ENCODE peak calls at places on chromosomes 3 and 15, in seven cellular contexts. L is A549; E is CD8-positive, alpha-beta T cell; W is psoas muscle; Y is heart left ventricle; H is right lobe of liver; U is HepG2. O is an unnamed sample. For H3K4me1, the result is how much of the 10 kb centered on the place peaks cover.

GRCh38 chr3:53238881-53239280 is 16.9 kb downstream of the TKT start:
- DNase-seq in E (no peak), W (no peak), Y (no peak), H (no peak), U (no peak), L (peak), O (no peak)

GRCh38 chr3:174377684-174378083 is 481.4 kb upstream of the NAALADL2 start:
- DNase-seq in W (no peak), Y (no peak), U (no peak), L (no peak), H (no peak), E (no peak), O (no peak)

GRCh38 chr3:126113733-126114132 is 29.8 kb upstream of the SLC41A3 start:
- DNase-seq in E (no peak), U (no peak), H (peak), L (peak), W (no peak), Y (no peak), O (no peak)

GRCh38 chr3:20405731-20406130 is 219.7 kb upstream of the SGO1 start:
- DNase-seq in U (no peak), E (no peak), H (no peak), L (no peak), Y (no peak), W (no peak), O (no peak)

GRCh38 chr3:112605285-112605684 is 35.7 kb downstream of the CCDC80 start:
- DNase-seq in E (no peak), L (peak), W (no peak), Y (no peak), H (no peak), U (no peak), O (no peak)

GRCh38 chr3:13891492-13892073 is 11.7 kb upstream of the WNT7A start:
- DNase-seq in L (no peak), W (no peak), U (no peak), E (no peak), H (no peak), Y (no peak), O (no peak)

GRCh38 chr15:81224232-81224631 is 27.6 kb downstream of the IL16 start:
- DNase-seq in W (peak), L (no peak), Y (peak), U (no peak), H (no peak), E (no peak), O (no peak)

GRCh38 chr3:155352900-155353490 is 59.5 kb upstream of the STRIT1 start:
- DNase-seq in U (peak), W (no peak), H (no peak), L (peak), E (no peak), Y (no peak), O (no peak)

GRCh38 chr15:76448755-76449154 is 112.2 kb downstream of the ISL2 start:
- DNase-seq in E (no peak), W (no peak), L (no peak), H (no peak), U (no peak), Y (no peak), O (no peak)

GRCh38 chr15:25800761-25801515 is 62.2 kb downstream of the ATP10A start:
- DNase-seq in E (no peak), W (no peak), L (no peak), U (no peak), Y (no peak), H (no peak), O (no peak)

GRCh38 chr3:99562138-99562537 is 76.3 kb upstream of the COL8A1 start:
- DNase-seq in L (no peak), U (no peak), E (no peak), W (no peak), Y (no peak), H (no peak), O (no peak)

GRCh38 chr15:85296615-85297402 is 83.6 kb upstream of the AKAP13 start:
- DNase-seq in H (no peak), W (no peak), U (peak), Y (peak), L (peak), E (peak), O (no peak)

GRCh38 chr3:172856766-172857742 is 106.5 kb downstream of the ECT2 start:
- DNase-seq in H (no peak), W (no peak), U (peak), E (no peak), Y (peak), L (no peak), O (peak)

GRCh38 chr3:38039101-38039898 is at the start of gene DLEC1:
- DNase-seq in U (no peak), Y (peak), L (no peak), E (peak), W (peak), H (peak), O (peak)

GRCh38 chr3:195468391-195468776 is 25.6 kb upstream of the ACAP2 start:
- DNase-seq in L (no peak), H (no peak), W (no peak), U (no peak), Y (no peak), E (peak), O (no peak)

GRCh38 chr3:49803464-49804140 is 541 bp downstream of the INKA1 start:
- DNase-seq in Y (no peak), U (no peak), H (peak), E (peak), L (no peak), W (no peak), O (no peak)

GRCh38 chr3:78745847-78746246 is 1022.0 kb downstream of the ROBO1 start:
- DNase-seq in L (no peak), U (no peak), E (no peak), H (no peak), W (no peak), Y (no peak), O (no peak)

GRCh38 chr3:12822725-12823373 is 18.5 kb downstream of the RPL32 start:
- DNase-seq in Y (no peak), U (peak), L (peak), W (no peak), E (no peak), H (no peak), O (no peak)

GRCh38 chr15:89143503-89144162 is 55.4 kb downstream of the ABHD2 start:
- DNase-seq in H (no peak), U (no peak), E (no peak), L (no peak), Y (no peak), W (no peak), O (no peak)

GRCh38 chr3:99875925-99876781 is 58.5 kb downstream of the CMSS1 start:
- DNase-seq in E (peak), Y (peak), L (peak), W (peak), H (peak), U (peak), O (peak)

GRCh38 chr15:71448688-71449114 is 333.4 kb downstream of the THSD4 start:
- DNase-seq in W (no peak), U (peak), Y (no peak), H (no peak), E (no peak), L (peak), O (no peak)

GRCh38 chr3:24145481-24145880 is 200.4 kb downstream of the NR1D2 start:
- DNase-seq in W (no peak), E (no peak), U (no peak), L (no peak), Y (no peak), H (no peak), O (no peak)

GRCh38 chr15:46297766-46298165 is 662.9 kb downstream of the SQOR start:
- DNase-seq in W (no peak), H (no peak), L (no peak), Y (no peak), E (no peak), U (no peak), O (no peak)

GRCh38 chr15:38154837-38155236 is 97.8 kb upstream of the SPRED1 start:
- DNase-seq in H (no peak), Y (no peak), U (no peak), W (no peak), E (no peak), L (no peak), O (no peak)

GRCh38 chr3:9918261-9919038 is 1.6 kb downstream of the IL17RC start:
- DNase-seq in E (no peak), W (no peak), L (no peak), H (no peak), Y (no peak), U (no peak), O (no peak)

GRCh38 chr3:194491996-194492395 is 5.2 kb upstream of the ATP13A3 start:
- DNase-seq in Y (no peak), L (no peak), E (no peak), U (no peak), H (no peak), W (no peak), O (no peak)

GRCh38 chr15:83652606-83653204 is 1.2 kb upstream of the ADAMTSL3 start:
- DNase-seq in U (no peak), L (no peak), Y (no peak), W (no peak), H (no peak), E (no peak), O (no peak)

GRCh38 chr3:171192176-171192854 is 165.8 kb upstream of the SLC2A2 start:
- DNase-seq in U (no peak), W (no peak), L (peak), H (no peak), E (no peak), Y (no peak), O (no peak)

GRCh38 chr15:36294359-36294758 is 285.1 kb upstream of the CDIN1 start:
- DNase-seq in E (no peak), L (no peak), W (no peak), Y (no peak), U (no peak), H (no peak), O (no peak)

GRCh38 chr3:71585891-71586809 is 2.6 kb upstream of the FOXP1 start:
- DNase-seq in H (no peak), L (peak), Y (no peak), W (no peak), U (no peak), E (peak), O (no peak)

GRCh38 chr3:173892547-173892946 is 495.0 kb downstream of the NLGN1 start:
- DNase-seq in E (no peak), W (no peak), Y (no peak), L (no peak), H (no peak), U (no peak), O (no peak)

GRCh38 chr15:70575251-70576227 is 187.8 kb downstream of the UACA start:
- DNase-seq in L (no peak), H (no peak), U (no peak), E (no peak), W (no peak), Y (no peak), O (no peak)

GRCh38 chr3:98450372-98450771 is 12.6 kb upstream of the OR5K1 start:
- DNase-seq in L (no peak), H (no peak), Y (no peak), W (no peak), U (no peak), E (no peak), O (no peak)

GRCh38 chr3:51975857-51976549 is 1.1 kb downstream of the ABHD14A start:
- DNase-seq in H (peak), L (no peak), Y (peak), E (no peak), U (peak), W (peak), O (peak)

GRCh38 chr3:197600796-197601565 is 45.2 kb upstream of the BDH1 start:
- DNase-seq in Y (no peak), L (no peak), H (no peak), E (no peak), U (no peak), W (no peak), O (no peak)

GRCh38 chr15:47386459-47386858 is 330.8 kb upstream of the SEMA6D start:
- DNase-seq in U (no peak), L (no peak), E (no peak), H (no peak), Y (no peak), W (no peak), O (no peak)

GRCh38 chr15:85542895-85543331 is 162.5 kb downstream of the AKAP13 start:
- DNase-seq in Y (no peak), L (no peak), H (no peak), W (no peak), E (no peak), U (no peak), O (no peak)

GRCh38 chr3:19213608-19214220 is 65.4 kb downstream of the KCNH8 start:
- DNase-seq in U (peak), Y (no peak), E (no peak), L (peak), W (no peak), H (no peak), O (no peak)
- TF ChIP-seq CTCF in U (no peak), Y (peak), E (no peak), L (no peak), W (no peak), H (no peak), O (no peak)

DNA sequence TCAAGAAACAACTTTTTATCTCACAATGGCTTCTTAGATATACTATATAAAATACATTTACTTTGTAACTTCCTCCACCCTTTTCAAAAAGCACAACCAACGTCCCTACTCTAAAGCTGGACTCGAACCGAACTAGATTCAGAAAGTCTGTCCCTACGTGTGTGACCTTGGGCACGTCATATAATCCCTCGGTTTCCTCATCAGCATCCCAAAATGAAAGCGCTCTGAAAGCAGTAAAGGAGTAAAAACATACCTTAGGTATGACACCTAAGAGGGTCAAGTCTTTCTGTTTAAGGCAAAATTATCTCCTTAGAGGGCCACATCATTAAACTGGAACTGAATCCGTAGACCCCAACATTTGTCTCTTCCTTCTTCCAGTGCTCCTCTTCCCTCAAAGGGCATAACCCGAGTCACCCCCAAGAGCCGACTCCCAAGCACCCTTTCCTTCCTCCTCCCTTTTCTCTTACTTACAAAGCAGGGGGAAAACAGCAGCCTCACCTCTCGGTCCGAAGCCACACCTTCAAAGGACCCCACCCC is 663 bp downstream of the PDCD10 start:
- DNase-seq in H (no peak), L (peak), W (no peak), U (peak), Y (no peak), E (no peak), O (no peak)
- H3K4me1 ChIP-seq in H (under half), L (under half), W (under half), U (half or more), Y (half or more), E (under half), O (half or more)

DNA sequence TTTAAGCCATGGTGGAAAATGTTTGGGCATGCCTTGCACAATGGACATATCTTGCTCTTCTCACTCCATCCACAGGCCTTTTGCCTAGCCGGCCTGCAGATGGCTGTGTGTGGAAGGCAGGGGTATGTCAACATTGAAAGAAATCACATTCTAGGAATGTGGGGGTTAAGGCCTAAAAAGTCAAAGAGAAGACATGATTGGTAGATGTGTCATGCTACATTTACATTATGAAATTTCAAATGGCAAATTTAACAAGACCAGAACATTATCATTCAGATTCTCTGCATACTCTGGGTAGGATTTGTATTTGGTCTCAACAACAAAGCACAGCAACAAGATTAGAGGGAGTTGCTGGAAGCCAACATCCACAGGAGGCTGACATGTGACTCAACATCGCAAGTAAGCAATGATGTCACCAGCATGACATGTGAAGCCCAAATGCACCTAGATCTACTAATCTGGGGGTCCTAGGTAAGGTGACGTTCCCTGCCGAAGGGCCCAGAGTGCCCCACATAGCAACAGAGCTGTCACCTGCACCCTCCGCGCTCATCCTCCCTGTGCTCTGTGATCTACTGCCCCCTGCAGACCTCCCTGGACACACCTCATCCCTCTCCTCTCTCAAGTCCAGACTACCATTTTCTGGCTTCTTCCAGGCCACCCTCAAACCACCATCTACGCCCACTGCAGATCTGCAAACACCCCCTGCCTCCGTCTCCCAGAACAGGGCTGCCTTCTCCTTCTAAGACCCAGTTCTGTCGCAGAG is 39.4 kb downstream of the CLDN18 start:
- DNase-seq in E (no peak), H (no peak), W (no peak), Y (no peak), L (no peak), U (no peak), O (no peak)
- TF ChIP-seq CTCF in E (no peak), H (no peak), W (no peak), Y (peak), L (no peak), U (peak), O (no peak)

DNA sequence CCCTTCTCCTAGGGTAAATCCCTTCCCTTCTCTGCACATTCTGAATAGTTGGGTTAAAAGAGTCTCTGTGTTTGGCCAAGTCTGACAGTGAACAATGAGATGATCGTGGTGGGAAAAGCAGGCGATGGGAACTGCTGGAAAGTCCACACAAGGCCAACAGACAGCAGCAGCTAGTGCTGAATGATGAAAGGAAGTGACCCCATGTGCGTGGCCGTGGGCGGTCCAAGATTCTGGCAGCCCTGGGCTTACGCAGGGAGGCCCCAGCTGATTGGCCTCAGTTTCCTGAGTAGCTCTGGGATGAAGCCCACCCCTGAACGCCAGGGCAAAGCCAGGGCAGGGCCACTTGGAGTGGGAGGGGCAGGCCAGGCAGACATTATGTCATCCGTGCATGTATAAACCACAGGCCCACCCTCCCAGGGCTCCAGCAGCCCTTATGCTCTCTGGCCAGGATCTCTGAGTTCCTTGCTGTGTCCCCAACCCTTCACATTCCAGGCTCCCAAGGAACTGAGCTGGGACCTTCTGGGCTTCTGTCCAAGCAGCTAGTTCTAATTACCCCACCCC is 57.8 kb downstream of the CDC25A start:
- DNase-seq in Y (peak), E (no peak), U (no peak), L (no peak), H (peak), W (peak), O (no peak)
- H3K4me1 ChIP-seq in Y (under half), E (under half), U (under half), L (under half), H (under half), W (under half), O (under half)

GRCh38 chr3:39440316-39440715 is 27.2 kb upstream of the MOBP start:
- DNase-seq in H (no peak), E (no peak), L (no peak), U (no peak), W (no peak), Y (no peak), O (no peak)

GRCh38 chr3:39447637-39448483 is 19.6 kb upstream of the MOBP start:
- DNase-seq in E (peak), W (no peak), H (no peak), U (peak), Y (peak), L (peak), O (no peak)

GRCh38 chr3:39446444-39446843 is 21.0 kb upstream of the MOBP start:
- DNase-seq in H (no peak), E (no peak), Y (no peak), W (no peak), U (no peak), L (no peak), O (no peak)

GRCh38 chr3:39445927-39446326 is 21.6 kb upstream of the MOBP start:
- DNase-seq in U (no peak), Y (no peak), H (no peak), E (no peak), W (no peak), L (no peak), O (no peak)

DNA sequence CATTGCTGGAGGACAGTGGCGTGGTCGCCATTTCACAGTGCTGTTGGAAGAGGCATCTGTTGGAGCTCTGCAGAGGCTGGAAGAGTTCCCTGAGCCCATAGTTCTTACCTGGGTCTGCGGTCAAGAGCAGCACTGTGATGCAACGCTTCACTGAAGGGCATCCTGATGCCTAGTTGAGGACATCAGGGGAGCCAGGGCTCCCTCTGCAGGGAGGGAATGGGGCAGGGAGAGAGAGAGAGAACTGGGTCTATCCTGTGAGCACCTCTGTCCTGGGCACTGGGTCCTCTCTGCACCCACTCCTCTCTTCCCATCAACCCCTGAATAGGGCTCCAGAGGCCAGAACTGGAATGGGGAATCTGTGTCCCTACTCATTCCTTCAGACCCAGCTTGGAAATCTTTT is 23.9 kb upstream of the MOBP start:
- DNase-seq in U (peak), H (no peak), E (no peak), Y (no peak), W (no peak), L (peak), O (no peak)
- TF ChIP-seq CTCF in U (peak), H (no peak), E (no peak), Y (no peak), W (no peak), L (no peak), O (no peak)

GRCh38 chr3:4517095-4517494 is 23.9 kb downstream of the ITPR1 start:
- DNase-seq in L (no peak), U (no peak), E (no peak), W (no peak), H (no peak), Y (no peak), O (no peak)

GRCh38 chr3:4515896-4516295 is 22.7 kb downstream of the ITPR1 start:
- DNase-seq in Y (no peak), H (no peak), E (no peak), U (no peak), W (no peak), L (no peak), O (no peak)

GRCh38 chr3:4520013-4520881 is 27.1 kb downstream of the ITPR1 start:
- DNase-seq in Y (no peak), L (no peak), E (no peak), W (no peak), H (no peak), U (no peak), O (no peak)

GRCh38 chr3:4514321-4514720 is 21.2 kb downstream of the ITPR1 start:
- DNase-seq in L (no peak), H (no peak), E (no peak), U (no peak), Y (no peak), W (no peak), O (no peak)

GRCh38 chr3:4517643-4518042 is 24.5 kb downstream of the ITPR1 start:
- DNase-seq in Y (no peak), E (no peak), U (no peak), W (no peak), L (no peak), H (no peak), O (no peak)
- H3K4me1 ChIP-seq in Y (half or more), E (under half), U (under half), W (under half), L (under half), H (under half), O (under half)